ENCODE peak calls at places on chromosomes 5 and 9, in six cellular contexts. J is endodermal cell; Z is heart left ventricle; A is cardiac muscle cell; V is PC-9; O is CD8-positive, alpha-beta T cell. U is an unnamed sample.

GRCh38 chr5:30932611-30933010 is 260.9 kb upstream of the CDH6 start:
- DNase-seq in J (no peak), V (no peak), O (no peak), A (no peak), Z (no peak), U (no peak)

GRCh38 chr5:32612134-32612888 is 27.0 kb downstream of the SUB1 start:
- DNase-seq in J (no peak), A (peak; percentile 34), V (peak; percentile 31), Z (no peak), O (no peak), U (no peak)

GRCh38 chr5:42555797-42556196 is 132.6 kb downstream of the GHR start:
- DNase-seq in Z (no peak), V (peak; percentile 41), J (no peak), O (no peak), A (no peak), U (peak; percentile 74)

GRCh38 chr9:19375536-19375935 is 4.5 kb downstream of the RPS6 start:
- DNase-seq in J (no peak), V (no peak), Z (no peak), A (no peak), O (no peak), U (no peak)

GRCh38 chr5:592158-592557 is 20.0 kb upstream of the CEP72 start:
- DNase-seq in O (no peak), Z (no peak), A (no peak), V (no peak), J (peak; percentile 36), U (no peak)

GRCh38 chr5:94064025-94064424 is 322.6 kb upstream of the POU5F2 start:
- DNase-seq in J (no peak), A (no peak), Z (no peak), V (no peak), O (no peak), U (no peak)

GRCh38 chr5:39186722-39187539 is 32.4 kb downstream of the FYB1 start:
- DNase-seq in O (no peak), V (no peak), J (no peak), A (no peak), Z (no peak), U (no peak)

GRCh38 chr5:32443541-32444190 is 874 bp downstream of the ZFR start:
- DNase-seq in J (peak; percentile 81), V (peak; percentile 47), O (peak; percentile 13), Z (peak; percentile 42), A (peak; percentile 56), U (peak; percentile 25)

GRCh38 chr5:168786142-168786541 is 207.0 kb upstream of the PANK3 start:
- DNase-seq in V (no peak), J (peak; percentile 57), O (no peak), A (no peak), Z (no peak), U (peak; percentile 9)

GRCh38 chr9:98962861-98963260 is 19.2 kb downstream of the COL15A1 start:
- DNase-seq in V (no peak), A (peak; percentile 15), O (no peak), Z (no peak), J (peak; percentile 75), U (no peak)

GRCh38 chr5:132266836-132267160 is 9.3 kb downstream of the PDLIM4 start:
- DNase-seq in J (no peak), Z (no peak), O (no peak), A (no peak), V (no peak), U (no peak)
- H3K36me3 ChIP-seq in J (peaks cover 4% of the 10 kb centered on the region), Z (no peaks in the 10 kb centered on the region), O (no peaks in the 10 kb centered on the region), A (no peaks in the 10 kb centered on the region), V (no peaks in the 10 kb centered on the region), U (peaks cover 5% of the 10 kb centered on the region)

DNA sequence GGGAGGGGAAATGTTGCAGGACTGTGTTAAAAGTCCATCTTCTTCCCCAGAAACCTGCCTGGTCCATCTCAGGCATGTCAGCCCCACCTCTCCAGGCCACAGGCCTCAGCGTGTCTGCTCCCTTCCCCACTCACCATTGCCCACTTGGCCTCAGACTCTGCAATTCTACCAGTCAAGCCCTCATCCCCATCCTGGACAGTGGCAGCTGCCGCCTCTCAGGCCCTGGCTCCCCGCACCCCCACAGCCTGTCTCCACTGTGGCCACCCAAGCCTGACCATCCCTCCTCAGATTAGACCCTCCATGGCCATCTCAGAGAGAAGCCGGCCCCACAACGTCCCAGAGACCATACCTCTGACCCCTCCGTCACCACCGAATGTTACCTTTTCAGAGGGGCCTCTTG is 89.9 kb downstream of the BARX1 start:
- DNase-seq in A (no peak), Z (no peak), V (no peak), J (no peak), O (no peak), U (no peak)
- H3K4me3 ChIP-seq in A (no peak overlapping the region), Z (no peak overlapping the region), V (no peak overlapping the region), J (no peak overlapping the region), O (no peak overlapping the region), U (no peak overlapping the region)

DNA sequence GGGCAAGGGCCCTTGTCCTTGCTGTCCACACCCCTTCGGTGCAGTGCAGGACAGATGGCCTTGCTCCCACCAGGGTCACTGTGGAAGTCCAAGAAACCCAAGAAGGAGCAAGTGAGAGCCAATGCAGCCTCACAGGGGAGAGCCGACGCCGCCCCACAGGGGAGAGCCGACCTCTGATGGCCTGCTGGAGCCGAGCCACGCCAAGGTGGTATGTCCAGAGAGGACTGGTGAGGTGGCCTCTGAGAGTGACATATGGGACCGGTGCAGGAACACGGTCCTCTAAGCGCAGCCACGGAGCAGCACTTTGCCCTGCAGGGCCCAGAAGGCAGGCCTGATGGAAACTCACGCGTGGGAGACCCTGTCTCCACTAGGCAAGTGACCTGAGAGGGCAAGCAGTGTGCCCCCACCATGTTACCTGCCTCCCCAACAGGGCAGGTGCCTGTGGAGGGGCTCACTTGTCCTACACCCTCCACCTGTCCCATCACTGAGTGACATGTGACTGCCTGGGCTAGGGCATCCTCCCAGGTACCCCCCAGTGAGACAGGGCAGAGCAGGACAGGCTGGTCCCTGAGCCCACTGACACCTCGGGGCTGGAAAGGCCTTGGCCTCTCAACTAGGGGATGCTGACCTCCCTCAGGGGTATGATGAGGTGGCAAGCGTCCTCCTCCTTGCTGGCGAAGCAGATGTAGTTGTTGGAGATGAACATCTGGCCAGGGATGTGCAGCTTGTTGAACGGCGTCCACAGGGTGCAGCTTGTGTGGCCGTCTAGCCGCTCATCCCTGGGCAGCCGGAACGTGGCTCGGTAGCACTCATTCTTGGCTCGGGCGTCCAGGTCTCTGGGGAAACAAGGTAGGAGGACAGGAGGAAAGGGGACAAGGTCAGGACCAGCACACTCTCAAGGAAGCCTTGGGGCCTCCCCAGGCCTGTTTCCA is 16.7 kb downstream of the TBC1D9B start:
- DNase-seq in V (no peak), A (no peak), J (no peak), Z (peak; percentile 12), O (no peak), U (no peak)
- H3K36me3 ChIP-seq in V (peaks cover 6% of the 10 kb centered on the region), A (peaks cover 32% of the 10 kb centered on the region), J (peaks cover 74% of the 10 kb centered on the region), Z (peaks cover 94% of the 10 kb centered on the region), O (peaks cover 29% of the 10 kb centered on the region), U (peaks cover 14% of the 10 kb centered on the region)

DNA sequence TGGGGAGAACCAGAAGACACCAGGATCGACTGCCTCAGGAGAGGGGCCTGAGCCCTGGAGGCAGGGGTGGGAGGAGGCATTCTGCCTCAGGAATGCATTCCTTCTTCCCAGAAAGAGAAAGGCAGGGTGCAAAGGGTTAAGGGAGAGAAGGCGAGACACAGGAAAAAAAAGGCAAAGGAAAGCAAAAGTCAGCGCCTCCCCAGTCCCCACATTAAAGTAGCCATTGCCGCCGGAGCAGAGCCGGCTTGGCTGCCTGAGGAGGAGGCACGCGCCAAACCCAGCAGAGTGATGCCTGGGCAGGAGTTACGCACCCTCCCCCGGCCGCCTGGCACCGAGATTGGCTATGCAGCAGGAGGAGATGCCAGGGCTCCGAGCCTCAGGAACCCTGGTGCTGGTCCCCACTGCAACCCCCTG is 123.9 kb upstream of the PHYKPL start:
- DNase-seq in Z (no peak), V (no peak), J (peak; percentile 76), O (no peak), A (no peak), U (no peak)
- H3K4me3 ChIP-seq in Z (peak overlapping the region; percentile 13), V (no peak overlapping the region), J (no peak overlapping the region), O (no peak overlapping the region), A (no peak overlapping the region), U (no peak overlapping the region)

U was measured in PC-3.